ENCODE peak calls at places on chromosomes 5 and 9, in five cellular contexts. O is transverse colon; F is effector memory CD4-positive, alpha-beta T cell; V is Peyer's patch; Y is brain microvascular endothelial cell. X is an unnamed sample.

GRCh38 chr5:43401827-43402226 is 10.4 kb downstream of the CCL28 start:
- DNase-seq in O (no peak), F (no peak), V (no peak), Y (no peak), X (no peak)

GRCh38 chr5:14735944-14736343 is 71.4 kb downstream of the OTULIN start:
- DNase-seq in O (no peak), F (no peak), V (no peak), Y (no peak), X (no peak)

GRCh38 chr9:109775516-109775915 is 4.5 kb upstream of the PALM2AKAP2 start:
- DNase-seq in O (no peak), F (no peak), V (no peak), Y (no peak), X (no peak)

GRCh38 chr5:180591249-180591887 is at the start of gene SCGB3A1:
- DNase-seq in O (no peak), F (no peak), V (no peak), Y (no peak), X (no peak)

GRCh38 chr5:65209341-65209740 is 272.4 kb downstream of the ADAMTS6 start:
- DNase-seq in O (no peak), F (no peak), V (no peak), Y (peak), X (no peak)

GRCh38 chr5:69206528-69207190 is 17.3 kb downstream of the CENPH start:
- DNase-seq in O (no peak), F (no peak), V (no peak), Y (peak), X (no peak)

GRCh38 chr5:139774980-139775654 is 20.5 kb upstream of the PSD2 start:
- DNase-seq in O (peak), F (peak), V (peak), Y (peak), X (no peak)

GRCh38 chr5:93503598-93504067 is 77.4 kb downstream of the NR2F1-AS1 start:
- DNase-seq in O (no peak), F (no peak), V (no peak), Y (peak), X (no peak)

GRCh38 chr9:117491491-117491890 is 76.6 kb upstream of the ASTN2 start:
- DNase-seq in O (peak), F (no peak), V (no peak), Y (no peak), X (no peak)

GRCh38 chr5:54442271-54442670 is 13.2 kb upstream of the HSPB3 start:
- DNase-seq in O (no peak), F (no peak), V (no peak), Y (no peak), X (no peak)

GRCh38 chr9:81653240-81653639 is 36.1 kb downstream of the TLE1 start:
- DNase-seq in O (no peak), F (no peak), V (no peak), Y (no peak), X (no peak)

GRCh38 chr5:82252744-82253143 is 25.4 kb downstream of the RPS23 start:
- DNase-seq in O (no peak), F (no peak), V (no peak), Y (no peak), X (no peak)

GRCh38 chr5:55621218-55621617 is 86.5 kb upstream of the PLPP1 start:
- DNase-seq in O (no peak), F (no peak), V (no peak), Y (no peak), X (no peak)

GRCh38 chr5:132484386-132484715 is 6.2 kb downstream of the IRF1 start:
- DNase-seq in O (peak), F (no peak), V (peak), Y (no peak), X (no peak)

GRCh38 chr5:131514316-131515275 is 120.4 kb downstream of the RAPGEF6 start:
- DNase-seq in O (no peak), F (peak), V (no peak), Y (peak), X (no peak)

GRCh38 chr5:127442085-127442484 is 75.4 kb upstream of the PRRC1 start:
- DNase-seq in O (no peak), F (no peak), V (no peak), Y (no peak), X (no peak)

GRCh38 chr5:149489605-149490037 is 61.6 kb downstream of the CSNK1A1 start:
- DNase-seq in O (no peak), F (no peak), V (no peak), Y (no peak), X (no peak)

GRCh38 chr9:72280913-72281500 is 84.0 kb downstream of the ZFAND5 start:
- DNase-seq in O (peak), F (peak), V (peak), Y (peak), X (no peak)

GRCh38 chr5:76956033-76956432 is 3.2 kb downstream of the CRHBP start:
- DNase-seq in O (no peak), F (no peak), V (no peak), Y (no peak), X (no peak)

GRCh38 chr5:76953551-76954382 is 922 bp downstream of the CRHBP start:
- DNase-seq in O (no peak), F (no peak), V (no peak), Y (no peak), X (no peak)

GRCh38 chr5:76947064-76947463 is 5.8 kb upstream of the CRHBP start:
- DNase-seq in O (no peak), F (no peak), V (no peak), Y (no peak), X (no peak)

GRCh38 chr5:76954383-76954763 is 1.5 kb downstream of the CRHBP start:
- DNase-seq in O (no peak), F (no peak), V (no peak), Y (no peak), X (no peak)

GRCh38 chr5:76952795-76953536 is at the start of gene CRHBP:
- DNase-seq in O (no peak), F (no peak), V (no peak), Y (peak), X (no peak)
- H3K4me3 ChIP-seq in O (peak), F (no peak), V (peak), Y (peak), X (peak)

GRCh38 chr9:121207371-121207940 is 5.8 kb upstream of the RAB14 start:
- DNase-seq in O (no peak), F (no peak), V (peak), Y (no peak), X (no peak)
- H3K4me3 ChIP-seq in O (no peak), F (no peak), V (no peak), Y (no peak), X (no peak)

GRCh38 chr5:172114875-172115422 is 73.1 kb downstream of the STK10 start:
- DNase-seq in O (peak), F (peak), V (peak), Y (no peak), X (no peak)
- H3K4me3 ChIP-seq in O (no peak), F (peak), V (peak), Y (no peak), X (no peak)

GRCh38 chr9:134245179-134245578 is 80.8 kb upstream of the RNU6ATAC start:
- DNase-seq in O (no peak), F (no peak), V (peak), Y (no peak), X (no peak)

GRCh38 chr9:134240371-134240770 is 76.0 kb upstream of the RNU6ATAC start:
- DNase-seq in O (no peak), F (no peak), V (no peak), Y (no peak), X (no peak)

GRCh38 chr9:134242706-134243105 is 78.3 kb upstream of the RNU6ATAC start:
- DNase-seq in O (no peak), F (no peak), V (no peak), Y (no peak), X (no peak)

GRCh38 chr9:134239939-134240338 is 75.6 kb upstream of the RNU6ATAC start:
- DNase-seq in O (no peak), F (no peak), V (no peak), Y (no peak), X (no peak)

GRCh38 chr9:134243778-134244467 is 79.6 kb upstream of the RNU6ATAC start:
- DNase-seq in O (peak), F (no peak), V (peak), Y (no peak), X (no peak)
- H3K4me3 ChIP-seq in O (no peak), F (no peak), V (no peak), Y (no peak), X (no peak)

GRCh38 chr9:73816905-73817304 is 665.2 kb downstream of the ANXA1 start:
- DNase-seq in O (no peak), F (no peak), V (no peak), Y (no peak), X (no peak)
- H3K4me3 ChIP-seq in O (no peak), F (no peak), V (no peak), Y (no peak), X (no peak)

DNA sequence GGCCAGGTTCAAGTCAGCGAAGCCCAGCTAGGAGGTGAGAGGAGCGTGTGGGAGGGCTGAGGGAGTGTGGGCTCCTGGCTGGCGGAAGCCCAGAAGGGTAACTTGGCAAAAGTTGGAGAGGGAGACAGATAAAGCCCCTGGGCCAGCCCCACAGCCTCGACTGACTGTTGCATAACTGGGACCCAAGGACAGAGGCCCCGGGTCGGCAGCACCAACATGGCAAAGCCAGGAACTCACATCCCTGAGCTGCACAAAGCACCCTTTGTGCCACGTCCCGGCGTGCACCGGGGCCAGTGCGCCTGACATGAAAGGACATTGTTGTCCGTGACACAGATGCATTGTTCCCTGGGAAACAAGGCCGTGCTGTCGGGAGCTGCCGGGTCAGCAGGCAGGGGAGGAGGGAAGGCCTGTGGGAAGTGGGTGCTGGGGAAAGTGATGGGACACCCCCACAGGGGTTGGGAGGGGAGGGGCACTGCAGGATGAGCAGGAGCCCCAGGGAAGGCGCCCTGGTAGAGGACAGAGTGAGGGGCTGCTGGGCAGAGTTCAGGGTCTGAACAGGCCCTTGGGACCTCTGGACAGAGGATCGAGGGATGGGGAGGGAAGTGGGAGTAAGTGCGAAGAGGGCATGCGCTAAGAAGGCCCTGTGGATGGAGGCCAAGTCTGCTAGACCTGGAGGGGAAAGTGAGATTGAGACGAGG is 13.0 kb upstream of the DPM2 start:
- DNase-seq in O (no peak), F (no peak), V (no peak), Y (no peak), X (no peak)
- H3K4me3 ChIP-seq in O (no peak), F (no peak), V (no peak), Y (no peak), X (no peak)